ENCODE peak calls at places on chromosomes 1 and 21, in five cellular contexts. C is breast epithelium, W is upper lobe of right lung, A is GM23248, X is BE2C. Z is an unnamed sample. For H3K36me3, the result is how much of the 10 kb centered on the place peaks cover.

GRCh38 chr1:7679873-7680790 is 91.0 kb upstream of the VAMP3 start:
- DNase-seq in C (no peak), W (peak), A (peak), X (peak), Z (peak)

GRCh38 chr1:23651069-23651808 is 40.4 kb upstream of the RPL11 start:
- DNase-seq in C (peak), W (no peak), A (peak), X (peak), Z (no peak)

GRCh38 chr1:181062800-181063428 is 25.6 kb upstream of the IER5 start:
- DNase-seq in C (no peak), W (no peak), A (peak), X (no peak), Z (peak)

GRCh38 chr1:98794196-98794886 is 132.8 kb downstream of the SNX7 start:
- DNase-seq in C (no peak), W (no peak), A (peak), X (peak), Z (peak)

GRCh38 chr1:154191990-154192450 is at the start of gene TPM3:
- DNase-seq in C (no peak), W (no peak), A (no peak), X (no peak), Z (no peak)

GRCh38 chr1:42852608-42852980 is 6.2 kb downstream of the ZNF691 start:
- DNase-seq in C (no peak), W (no peak), A (peak), X (no peak), Z (no peak)

GRCh38 chr1:224640018-224640417 is 23.9 kb downstream of the CNIH3 start:
- DNase-seq in C (no peak), W (no peak), A (no peak), X (no peak), Z (no peak)

GRCh38 chr1:38512789-38513188 is 346.8 kb downstream of the RRAGC start:
- DNase-seq in C (no peak), W (peak), A (no peak), X (peak), Z (no peak)

GRCh38 chr1:248862695-248863010 is 3.8 kb upstream of the ZNF692 start:
- DNase-seq in C (no peak), W (no peak), A (no peak), X (no peak), Z (no peak)

GRCh38 chr1:167221126-167221803 is 579 bp downstream of the POU2F1 start:
- DNase-seq in C (no peak), W (no peak), A (peak), X (peak), Z (peak)

GRCh38 chr1:190168116-190168515 is 309.5 kb downstream of the BRINP3 start:
- DNase-seq in C (no peak), W (no peak), A (no peak), X (no peak), Z (peak)

GRCh38 chr1:160256396-160257046 is 5.8 kb downstream of the DCAF8 start:
- DNase-seq in C (no peak), W (no peak), A (peak), X (no peak), Z (peak)

GRCh38 chr1:222045236-222045635 is 303.3 kb upstream of the DUSP10 start:
- DNase-seq in C (no peak), W (no peak), A (no peak), X (no peak), Z (no peak)

GRCh38 chr1:111201275-111202090 is 1.0 kb upstream of the DENND2D start:
- DNase-seq in C (no peak), W (no peak), A (no peak), X (no peak), Z (no peak)

GRCh38 chr21:44931137-44931500 is 8.7 kb upstream of the SLX9 start:
- DNase-seq in C (no peak), W (peak), A (peak), X (no peak), Z (peak)

GRCh38 chr1:20373286-20373685 is 82.6 kb downstream of the VWA5B1 start:
- DNase-seq in C (no peak), W (no peak), A (no peak), X (no peak), Z (no peak)

DNA sequence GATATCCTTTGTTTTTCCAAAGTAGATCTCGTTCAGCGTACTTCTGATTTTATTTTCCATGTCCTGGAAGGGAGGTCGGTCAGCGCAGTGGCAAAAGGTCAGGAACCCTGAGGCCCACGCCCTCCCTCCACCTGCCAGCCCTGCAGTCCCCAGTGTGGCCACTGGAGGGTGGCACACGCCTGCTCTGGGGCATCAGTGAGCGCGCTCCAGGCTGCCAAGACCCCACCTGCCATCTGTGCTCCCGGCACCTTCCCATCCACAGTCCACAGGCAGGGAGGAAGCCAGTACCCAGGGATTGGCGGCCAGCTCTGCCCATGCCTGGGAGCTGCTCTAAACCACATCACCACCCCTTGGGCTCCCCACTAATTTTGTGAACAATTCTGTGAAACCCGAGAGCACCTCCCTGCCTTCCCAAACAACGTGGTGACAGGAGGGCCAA is 32.3 kb downstream of the SLC66A1 start:
- DNase-seq in C (peak), W (peak), A (peak), X (peak), Z (peak)
- H3K36me3 ChIP-seq in C (under half), W (half or more), A (under half), X (under half), Z (under half)

DNA sequence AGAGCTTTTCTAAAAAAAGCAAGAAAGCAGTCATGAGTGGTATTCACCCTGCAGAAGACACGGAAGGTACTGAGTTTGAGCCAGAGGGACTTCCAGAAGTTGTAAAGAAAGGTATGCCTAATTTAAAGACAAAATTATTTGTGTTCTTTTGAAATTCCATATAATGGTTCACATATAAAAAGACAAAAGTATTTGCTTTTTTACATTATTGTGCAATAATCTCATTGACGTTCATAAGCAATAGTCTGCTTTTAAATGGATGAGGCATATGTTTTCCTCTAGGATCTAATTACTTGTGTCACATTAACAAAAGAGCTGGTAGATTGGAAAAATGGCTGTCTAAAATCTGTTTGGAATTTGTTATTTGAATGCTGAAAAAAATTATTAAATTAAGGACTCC is 54.3 kb downstream of the CENPF start:
- DNase-seq in C (no peak), W (no peak), A (no peak), X (no peak), Z (no peak)
- H3K36me3 ChIP-seq in C (under half), W (under half), A (under half), X (half or more), Z (under half)

GRCh38 chr1:227542153-227543120 is 20.9 kb upstream of the ZNF678 start:
- DNase-seq in C (peak), W (peak), A (peak), X (peak), Z (peak)
- H3K36me3 ChIP-seq in C (under half), W (under half), A (under half), X (under half), Z (under half)

DNA sequence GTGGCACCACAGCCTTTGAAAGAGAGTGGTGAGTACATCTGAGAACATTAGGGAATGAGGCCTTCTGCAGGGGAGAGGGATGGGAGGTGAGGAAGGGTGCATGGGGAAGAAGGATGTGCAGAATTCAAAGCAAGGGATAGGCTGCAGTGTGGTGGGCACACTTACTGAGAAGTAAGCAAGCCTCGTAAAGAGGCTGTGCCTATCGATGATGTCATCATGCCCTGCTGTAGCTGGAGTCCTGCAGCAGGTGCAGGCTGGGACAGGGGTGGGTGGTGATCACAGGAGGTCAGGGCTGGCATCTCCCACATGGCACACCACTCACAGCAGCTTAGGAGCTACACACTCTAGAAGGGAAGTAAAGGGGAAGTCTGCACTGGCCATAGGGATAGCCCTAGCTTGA is 16.2 kb downstream of the ZSCAN20 start:
- DNase-seq in C (no peak), W (no peak), A (no peak), X (no peak), Z (no peak)
- H3K36me3 ChIP-seq in C (under half), W (under half), A (under half), X (under half), Z (under half)